ENCODE peak calls at places on chromosome 11, in nine cellular contexts. N is pons; Y is MM.1S; V is HFFc6; I is HEK293T; E is uterus; C is CD4-positive, alpha-beta memory T cell; U is T-cell; W is hepatic stellate cell. H is an unnamed sample.

GRCh38 chr11:46361283-46362145 is 14.3 kb downstream of the DGKZ start:
- DNase-seq in N (no peak), E (no peak), V (no peak), W (peak), Y (peak), C (peak), I (peak), U (peak), H (peak)

GRCh38 chr11:8697056-8697455 is 14.5 kb downstream of the RPL27A start:
- DNase-seq in U (no peak), W (no peak), I (no peak), V (no peak), Y (no peak), C (no peak), E (no peak), N (no peak), H (no peak)

GRCh38 chr11:71251761-71252433 is 480 bp downstream of the SHANK2 start:
- DNase-seq in Y (no peak), N (no peak), W (peak), E (no peak), C (no peak), U (no peak), V (no peak), I (peak), H (no peak)

GRCh38 chr11:12942157-12942556 is 67.0 kb upstream of the RASSF10 start:
- DNase-seq in C (no peak), E (no peak), N (no peak), U (no peak), I (no peak), V (no peak), W (no peak), Y (no peak), H (no peak)

GRCh38 chr11:76453248-76453647 is 8.4 kb downstream of the EMSY start:
- DNase-seq in N (no peak), E (no peak), W (no peak), V (no peak), C (no peak), U (no peak), I (no peak), Y (no peak), H (no peak)

GRCh38 chr11:116640641-116641402 is 132.0 kb downstream of the BUD13 start:
- DNase-seq in V (no peak), C (no peak), Y (no peak), U (no peak), N (no peak), I (no peak), E (no peak), W (no peak), H (no peak)

GRCh38 chr11:127651175-127651887 is 650.8 kb upstream of the KIRREL3 start:
- DNase-seq in C (no peak), V (peak), Y (no peak), N (no peak), E (no peak), U (no peak), W (no peak), I (no peak), H (no peak)

GRCh38 chr11:124839051-124839971 is 25.9 kb upstream of the ROBO3 start:
- DNase-seq in C (no peak), Y (no peak), E (no peak), N (no peak), U (no peak), I (no peak), W (no peak), V (no peak), H (no peak)

GRCh38 chr11:47248304-47248663 is 330 bp downstream of the ACP2 start:
- DNase-seq in W (no peak), C (no peak), U (no peak), Y (peak), V (peak), E (no peak), N (no peak), I (no peak), H (no peak)